ENCODE peak calls at places on chromosomes 6 and 20, in four cellular contexts. L is IMR-90, W is K562, H is H1. S is an unnamed sample.

GRCh38 chr6:152164957-152165356 is 357.5 kb downstream of the ESR1 start:
- DNase-seq in L (no peak), W (no peak), H (no peak), S (no peak)

GRCh38 chr6:147207351-147207750 is 3.1 kb downstream of the STXBP5 start:
- DNase-seq in L (no peak), H (no peak), W (no peak), S (no peak)

GRCh38 chr6:157479464-157480303 is 98.7 kb downstream of the ZDHHC14 start:
- DNase-seq in W (no peak), L (no peak), H (no peak), S (no peak)

GRCh38 chr20:32972181-32973076 is 31.8 kb downstream of the SUN5 start:
- DNase-seq in L (no peak), W (peak; percentile 43), H (no peak), S (peak; percentile 91)

GRCh38 chr6:20352346-20352745 is 49.3 kb upstream of the E2F3 start:
- DNase-seq in W (peak; percentile 47), L (no peak), H (no peak), S (no peak)

GRCh38 chr6:30727920-30728605 is 7.9 kb downstream of the TUBB start:
- DNase-seq in W (no peak), L (peak; percentile 71), H (no peak), S (no peak)

GRCh38 chr20:59669451-59669850 is 65.1 kb downstream of the PHACTR3 start:
- DNase-seq in W (no peak), H (no peak), L (no peak), S (no peak)

GRCh38 chr6:2875840-2876207 is 27.3 kb downstream of the SERPINB9 start:
- DNase-seq in H (no peak), W (no peak), L (no peak), S (no peak)

GRCh38 chr20:63617876-63618265 is 9.0 kb downstream of the GMEB2 start:
- DNase-seq in L (no peak), H (no peak), W (no peak), S (no peak)

GRCh38 chr6:28988536-28989415 is 16.3 kb downstream of the ZNF311 start:
- DNase-seq in H (peak; percentile 92), L (peak; percentile 61), W (peak; percentile 70), S (no peak)

GRCh38 chr6:17931227-17931626 is 56.2 kb downstream of the KIF13A start:
- DNase-seq in L (no peak), H (no peak), W (no peak), S (no peak)

GRCh38 chr6:11618533-11618932 is 81.0 kb downstream of the TMEM170B start:
- DNase-seq in W (peak; percentile 21), L (peak; percentile 49), H (no peak), S (peak; percentile 13)

DNA sequence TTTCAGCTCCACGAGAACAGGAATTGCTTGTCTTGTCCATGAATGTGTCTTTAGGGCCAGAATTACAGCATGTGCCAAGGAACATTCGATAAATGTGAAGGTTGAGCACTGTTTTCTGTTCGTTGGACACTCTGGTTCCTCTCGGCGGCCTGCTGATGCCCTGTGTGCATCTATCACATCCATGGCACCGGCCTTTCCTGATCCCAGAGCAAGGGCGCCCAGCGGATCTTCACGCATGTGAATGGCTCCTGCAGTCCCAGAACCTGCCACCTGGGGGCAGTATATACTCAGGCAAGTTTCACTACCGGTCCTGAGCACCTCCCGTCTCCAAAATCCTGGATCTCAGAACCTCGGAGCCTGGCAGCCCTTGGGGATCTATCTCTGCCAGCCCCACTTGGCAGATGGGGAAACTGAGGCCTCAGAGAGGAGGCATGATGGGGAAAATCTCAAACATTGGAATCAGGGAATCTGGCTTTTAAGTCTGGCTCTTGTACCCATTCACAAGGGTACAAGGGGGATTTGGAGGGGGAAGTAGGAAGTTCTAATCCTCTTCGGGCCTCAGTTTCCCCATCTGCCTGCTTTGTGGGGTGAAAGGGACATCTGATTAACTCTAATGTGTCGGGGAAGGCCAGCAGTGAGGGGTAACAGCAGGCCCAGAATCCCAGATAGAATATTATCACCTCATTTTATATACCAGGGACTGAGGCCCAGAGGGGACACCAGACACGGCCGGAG is 4.3 kb upstream of the CEBPB start:
- DNase-seq in W (peak; percentile 73), H (peak; percentile 84), L (peak; percentile 76), S (no peak)
- TF ChIP-seq CHD1 in W (no peak), H (no peak), L (no peak), S (no peak)

GRCh38 chr6:34154668-34155447 is 9.0 kb upstream of the GRM4 start:
- DNase-seq in H (no peak), W (peak; percentile 92), L (peak; percentile 26), S (no peak)
- TF ChIP-seq CHD1 in H (no peak), W (no peak), L (no peak), S (no peak)

GRCh38 chr6:149026530-149026942 is 279.7 kb downstream of the UST start:
- DNase-seq in H (no peak), L (peak; percentile 98), W (peak; percentile 58), S (no peak)
- TF ChIP-seq CHD1 in H (no peak), L (no peak), W (no peak), S (no peak)

DNA sequence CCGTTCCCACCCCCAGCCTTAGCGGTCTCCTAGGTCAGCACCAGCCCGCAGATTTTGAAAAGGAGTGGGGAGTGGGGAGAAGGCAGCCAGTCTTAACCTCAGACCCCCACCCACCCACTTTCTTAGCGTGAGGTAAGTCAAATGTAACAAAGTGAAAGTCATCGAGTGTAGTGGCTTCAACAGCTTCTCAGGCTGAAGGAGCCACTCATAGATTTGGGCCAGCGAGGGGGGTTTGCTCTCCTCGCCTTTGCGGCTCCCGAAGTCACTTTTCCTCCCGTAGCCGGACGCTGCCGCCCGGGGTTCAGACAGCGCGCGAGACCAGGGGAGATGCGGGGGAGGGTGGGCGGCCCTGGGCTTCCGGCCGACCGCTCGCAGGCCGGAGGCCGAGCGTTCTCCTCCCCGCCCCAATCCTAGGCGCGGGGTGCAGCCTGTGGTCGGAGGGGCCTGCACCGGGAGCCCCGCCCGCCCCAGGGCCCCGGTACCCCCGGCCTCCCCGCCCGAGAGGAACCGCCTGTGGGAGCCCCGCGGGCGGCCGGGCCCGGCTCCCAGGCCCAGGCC is 3.4 kb downstream of the NKX2-2 start:
- DNase-seq in L (no peak), W (no peak), H (no peak), S (no peak)
- TF ChIP-seq CHD1 in L (no peak), W (no peak), H (no peak), S (no peak)

GRCh38 chr6:77298298-77298697 is 165.0 kb downstream of the HTR1B start:
- DNase-seq in H (no peak), W (no peak), L (peak; percentile 5), S (no peak)

GRCh38 chr6:77290798-77291197 is 172.5 kb downstream of the HTR1B start:
- DNase-seq in W (no peak), L (peak; percentile 1), H (no peak), S (no peak)

DNA sequence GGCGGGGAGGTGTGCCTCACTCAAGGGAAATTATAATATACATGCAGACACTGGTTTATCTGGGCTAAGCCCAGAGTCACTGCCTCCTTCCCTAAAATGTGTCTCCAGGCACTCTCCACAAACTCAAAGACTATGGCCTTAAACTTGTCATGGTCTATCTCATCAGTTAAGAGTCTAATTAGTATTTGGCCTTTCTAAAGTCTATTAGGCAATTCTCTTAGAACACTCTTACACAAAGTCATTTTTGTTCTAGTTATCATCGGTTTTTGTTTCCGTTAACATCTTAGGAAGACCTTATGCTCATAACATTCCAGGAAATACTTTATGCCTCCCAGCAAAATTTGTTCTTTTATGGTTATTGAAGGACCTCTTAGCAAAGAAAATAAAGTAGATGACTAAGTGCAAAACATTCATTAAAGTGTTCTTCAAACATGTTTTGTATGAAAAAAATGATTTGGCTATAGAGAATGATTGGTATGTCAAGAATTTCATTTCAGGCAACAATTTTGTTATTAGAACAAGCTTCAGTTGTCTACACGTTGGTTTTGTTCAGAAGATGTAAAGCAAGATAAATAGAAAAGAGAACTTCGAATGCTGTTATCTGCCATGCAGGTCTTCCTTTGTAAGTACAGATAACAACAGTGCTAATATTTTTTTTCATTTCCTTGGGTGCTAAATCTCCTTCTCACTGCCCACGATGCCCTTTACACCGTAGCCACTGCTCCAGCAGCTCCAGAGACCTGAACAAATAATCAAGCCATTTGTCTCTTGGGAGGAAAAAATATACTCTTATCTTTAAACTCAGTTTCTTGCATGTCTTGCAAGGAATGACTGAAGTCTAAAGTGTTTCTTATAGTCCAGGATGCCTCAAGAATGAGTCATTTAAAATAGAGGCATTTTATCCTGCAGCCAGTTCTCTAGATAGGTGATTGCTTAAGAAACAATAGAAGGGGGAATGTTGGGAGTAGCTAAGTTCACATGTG is 170.4 kb downstream of the HTR1B start:
- DNase-seq in H (no peak), W (no peak), L (peak; percentile 80), S (no peak)
- TF ChIP-seq CHD1 in H (no peak), W (no peak), L (no peak), S (no peak)

DNA sequence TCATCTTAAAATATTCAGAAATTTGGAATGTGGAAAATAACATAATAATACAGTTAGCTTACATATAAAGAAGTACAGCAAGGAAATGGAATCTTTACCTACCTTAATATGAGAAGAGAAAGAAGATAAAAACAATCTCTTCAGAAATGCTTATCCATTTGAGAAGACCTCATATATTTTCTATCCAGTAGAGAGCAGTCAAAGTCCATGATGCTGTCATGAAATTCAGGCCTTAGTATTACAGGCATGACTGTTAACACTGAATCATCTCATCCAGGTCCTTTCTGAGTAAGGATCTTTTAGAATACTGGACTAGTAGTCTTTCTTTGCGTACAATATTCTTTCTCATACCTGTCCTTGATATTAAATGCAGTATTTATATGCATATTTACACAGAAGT is 713.4 kb downstream of the CD109 start:
- DNase-seq in W (no peak), H (no peak), L (peak; percentile 87), S (no peak)
- TF ChIP-seq CHD1 in W (no peak), H (no peak), L (no peak), S (no peak)

GRCh38 chr6:150667977-150668716 is 68.5 kb downstream of the PLEKHG1 start:
- DNase-seq in L (peak; percentile 58), W (no peak), H (no peak), S (no peak)
- TF ChIP-seq CHD1 in L (no peak), W (no peak), H (no peak), S (no peak)

GRCh38 chr6:131213501-131213990 is 78.3 kb downstream of the AKAP7 start:
- DNase-seq in W (no peak), H (no peak), L (peak; percentile 61), S (no peak)
- TF ChIP-seq CHD1 in W (no peak), H (no peak), L (no peak), S (no peak)

GRCh38 chr6:67133973-67134372 is 1426.9 kb upstream of the EYS start:
- DNase-seq in H (no peak), W (no peak), L (no peak), S (no peak)
- TF ChIP-seq CHD1 in H (no peak), W (no peak), L (no peak), S (no peak)

S was measured in GM12878.